ENCODE peak calls at places on chromosome 21, in eight cellular contexts. C, K, V, A, E, I, W and O are unnamed samples.

GRCh38 chr21:28705616-28706015 is 287.1 kb downstream of the LTN1 start:
- DNase-seq in C (no peak), K (no peak), V (no peak), A (no peak), E (no peak), I (no peak), W (peak; percentile 59), O (no peak)

GRCh38 chr21:39581414-39581813 is 31.3 kb upstream of the B3GALT5 start:
- DNase-seq in C (no peak), K (no peak), V (no peak), A (no peak), E (no peak), I (no peak), W (no peak), O (no peak)

GRCh38 chr21:39518055-39518844 is 66.5 kb downstream of the SH3BGR start:
- DNase-seq in C (peak; percentile 81), K (no peak), V (peak; percentile 82), A (no peak), E (peak; percentile 68), I (peak; percentile 92), W (peak; percentile 52), O (peak; percentile 74)

GRCh38 chr21:15446193-15446592 is 283.6 kb upstream of the USP25 start:
- DNase-seq in C (no peak), K (no peak), V (no peak), A (no peak), E (no peak), I (no peak), W (no peak), O (no peak)

GRCh38 chr21:24076179-24076578 is 1531.1 kb downstream of the MRPL39 start:
- DNase-seq in C (no peak), K (no peak), V (no peak), A (no peak), E (no peak), I (no peak), W (peak; percentile 49), O (no peak)

GRCh38 chr21:16775056-16775455 is 737.8 kb upstream of the CXADR start:
- DNase-seq in C (no peak), K (no peak), V (no peak), A (no peak), E (no peak), I (no peak), W (no peak), O (no peak)

GRCh38 chr21:14206222-14206621 is 4.5 kb downstream of the LIPI start:
- DNase-seq in C (no peak), K (no peak), V (no peak), A (no peak), E (no peak), I (no peak), W (no peak), O (no peak)

GRCh38 chr21:25640671-25641292 is 1.7 kb downstream of the JAM2 start:
- DNase-seq in C (no peak), K (no peak), V (no peak), A (no peak), E (no peak), I (no peak), W (no peak), O (no peak)

GRCh38 chr21:14913576-14914146 is 151.1 kb downstream of the NRIP1 start:
- DNase-seq in C (no peak), K (no peak), V (no peak), A (no peak), E (no peak), I (no peak), W (no peak), O (peak; percentile 3)

GRCh38 chr21:17854771-17855170 is 35.6 kb upstream of the C21orf91 start:
- DNase-seq in C (no peak), K (no peak), V (no peak), A (no peak), E (no peak), I (no peak), W (no peak), O (no peak)

GRCh38 chr21:16633851-16634521 is 878.9 kb upstream of the CXADR start:
- DNase-seq in C (no peak), K (no peak), V (no peak), A (no peak), E (no peak), I (no peak), W (peak; percentile 39), O (no peak)

GRCh38 chr21:33109574-33110339 is 39.8 kb downstream of the OLIG1 start:
- DNase-seq in C (peak; percentile 15), K (no peak), V (no peak), A (no peak), E (no peak), I (no peak), W (no peak), O (no peak)

GRCh38 chr21:15506086-15506485 is 223.7 kb upstream of the USP25 start:
- DNase-seq in C (no peak), K (no peak), V (no peak), A (no peak), E (no peak), I (no peak), W (no peak), O (no peak)

GRCh38 chr21:29379517-29380054 is 80.9 kb downstream of the BACH1 start:
- DNase-seq in C (no peak), K (peak; percentile 49), V (no peak), A (no peak), E (no peak), I (no peak), W (no peak), O (no peak)

DNA sequence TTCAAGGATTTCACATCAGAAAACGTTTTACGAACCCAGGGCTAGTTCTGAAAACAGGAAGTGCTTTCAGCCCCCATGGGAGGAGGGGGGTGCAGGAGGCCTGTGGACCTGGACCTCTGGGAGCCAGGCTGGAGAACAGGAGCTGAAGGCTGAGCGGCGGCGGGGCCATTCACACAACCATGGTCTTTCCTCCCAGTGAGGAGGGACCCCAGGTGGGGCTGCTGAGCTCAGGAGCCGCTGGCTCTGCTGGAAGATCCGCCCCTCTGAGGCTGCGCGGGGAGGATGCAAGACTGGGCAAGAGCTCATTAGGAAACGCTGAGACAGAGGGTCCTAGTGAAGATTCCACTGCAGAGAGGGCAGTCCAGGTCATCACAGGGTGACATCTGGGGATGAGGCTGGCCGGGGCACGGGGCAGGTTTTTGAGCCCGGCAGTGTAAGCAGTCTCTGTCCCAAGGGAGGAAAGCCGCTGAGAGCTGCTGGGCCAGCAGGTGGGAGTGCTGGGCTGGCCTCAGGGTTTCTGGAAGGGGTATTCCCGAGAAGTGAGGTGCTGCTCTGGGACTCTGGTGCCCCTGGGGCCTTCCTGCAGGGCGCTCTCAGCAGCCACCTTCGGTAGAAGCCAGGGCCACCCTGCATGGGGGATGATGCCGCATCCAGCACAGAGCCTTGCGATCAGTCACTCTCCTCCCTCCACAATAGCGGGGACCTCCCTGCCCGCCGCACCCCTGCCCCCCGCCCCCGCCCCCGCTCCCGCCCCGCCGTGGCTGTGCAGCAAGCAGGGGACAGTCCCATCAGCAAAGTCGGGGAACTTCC is 7.5 kb downstream of the MX2 start:
- DNase-seq in C (peak; percentile 58), K (peak; percentile 60), V (peak; percentile 71), A (no peak), E (no peak), I (no peak), W (no peak), O (peak; percentile 80)
- H3K4me3 ChIP-seq in C (peak overlapping the region; percentile 8), K (peak overlapping the region; percentile 53), V (peak overlapping the region; percentile 59), A (peak overlapping the region; percentile 14), E (no peak overlapping the region), I (no peak overlapping the region), W (no peak overlapping the region), O (peak overlapping the region; percentile 69)

GRCh38 chr21:46562472-46562871 is 42.4 kb downstream of the S100B start:
- DNase-seq in C (no peak), K (peak; percentile 24), V (no peak), A (no peak), E (no peak), I (no peak), W (no peak), O (no peak)

GRCh38 chr21:46562964-46563607 is 41.8 kb downstream of the S100B start:
- DNase-seq in C (no peak), K (peak; percentile 44), V (no peak), A (no peak), E (no peak), I (no peak), W (no peak), O (no peak)

GRCh38 chr21:46567348-46567747 is 37.5 kb downstream of the S100B start:
- DNase-seq in C (no peak), K (peak; percentile 16), V (no peak), A (no peak), E (no peak), I (no peak), W (no peak), O (no peak)

GRCh38 chr21:46561448-46562095 is 43.3 kb downstream of the S100B start:
- DNase-seq in C (no peak), K (no peak), V (no peak), A (no peak), E (no peak), I (no peak), W (no peak), O (no peak)

DNA sequence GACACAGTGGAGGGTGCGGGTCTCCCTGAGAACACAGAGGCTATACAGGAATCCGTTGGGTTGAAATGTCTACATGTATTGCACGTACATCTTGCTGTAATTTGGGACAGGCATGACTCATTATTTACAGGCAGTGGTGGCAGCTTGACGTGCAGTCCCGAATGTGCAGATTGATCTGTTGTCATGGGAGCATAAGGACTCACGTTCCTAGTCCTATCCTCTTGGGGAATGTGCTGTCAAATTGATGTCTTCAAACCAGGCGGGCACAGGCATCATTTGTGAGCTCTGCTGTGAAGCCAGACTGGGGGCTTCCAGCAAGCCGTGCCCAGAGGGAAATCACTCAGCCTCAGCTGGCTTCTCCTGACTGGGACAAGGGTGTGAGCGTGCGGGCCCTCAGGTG is 40.5 kb downstream of the S100B start:
- DNase-seq in C (no peak), K (peak; percentile 23), V (no peak), A (no peak), E (no peak), I (no peak), W (no peak), O (no peak)
- TF ChIP-seq CTCF in C (no peak), K (no peak), V (no peak), A (no peak), E (no peak), I (no peak), W (no peak), O (no peak)

GRCh38 chr21:45241357-45241756 is 46.3 kb downstream of the POFUT2 start:
- DNase-seq in C (no peak), K (no peak), V (no peak), A (no peak), E (no peak), I (no peak), W (no peak), O (no peak)
- H3K4me3 ChIP-seq in C (no peak overlapping the region), K (no peak overlapping the region), V (no peak overlapping the region), A (no peak overlapping the region), E (no peak overlapping the region), I (no peak overlapping the region), W (no peak overlapping the region), O (no peak overlapping the region)

DNA sequence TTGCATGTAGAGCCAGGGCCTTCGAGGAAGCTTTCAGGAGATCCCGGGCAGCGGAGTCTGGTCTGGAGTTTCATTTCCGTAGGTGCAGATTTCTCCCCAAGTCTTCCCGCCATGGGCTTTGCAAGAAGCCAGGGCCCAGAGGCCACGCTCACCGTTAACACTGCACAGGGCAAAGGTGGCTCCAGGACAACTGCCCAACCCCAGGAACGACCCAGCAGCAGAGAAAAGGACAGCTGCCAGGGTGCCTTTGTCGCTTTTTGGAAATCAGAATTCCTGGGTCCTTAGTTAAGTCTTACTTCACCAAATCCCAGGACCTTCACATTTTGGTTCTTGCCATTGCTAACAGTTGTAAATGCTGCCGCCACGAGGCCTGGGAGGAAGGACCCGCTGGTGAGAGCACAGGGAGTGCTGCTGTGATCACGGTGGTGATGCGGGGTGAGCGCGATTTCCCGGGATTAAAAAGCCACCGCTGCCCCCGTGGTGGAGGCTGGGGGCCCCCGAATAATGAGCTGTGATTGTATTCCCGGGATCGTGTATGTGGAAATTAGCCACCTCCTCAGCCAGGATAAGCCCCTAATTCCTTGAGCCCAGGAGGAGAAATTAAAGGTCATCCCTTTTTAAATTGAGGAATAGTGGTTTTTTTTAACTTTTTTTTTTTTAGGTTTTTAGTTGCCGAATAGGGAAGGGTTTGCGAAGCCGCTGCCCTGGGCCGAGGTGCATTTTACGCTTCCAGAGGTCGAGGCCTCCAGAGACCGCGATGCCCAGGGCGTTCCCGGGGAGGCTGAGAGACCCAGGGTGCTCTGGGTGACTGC is 8.2 kb downstream of the SIM2 start:
- DNase-seq in C (peak; percentile 52), K (no peak), V (no peak), A (no peak), E (peak; percentile 9), I (no peak), W (peak; percentile 34), O (no peak)
- TF ChIP-seq CTCF in C (peak; percentile 29), K (no peak), V (no peak), A (no peak), E (no peak), I (no peak), W (no peak), O (no peak)